ENCODE peak calls at places on chromosomes 5 and 9, in eight cellular contexts. One of them, this sample, is unnamed.

GRCh38 chr9:137488330-137488653 is 29.2 kb upstream of the NSMF start:
- DNase-seq in fibroblast of lung: no peak
- DNase-seq in osteocyte: no peak
- DNase-seq in heart right ventricle: no peak
- DNase-seq in thyroid gland: no peak
- DNase-seq in RWPE1: no peak
- DNase-seq in fibroblast of pulmonary artery: peak; percentile 11
- DNase-seq in lower lobe of right lung: peak; percentile 41
- DNase-seq in this sample: no peak

GRCh38 chr9:97300586-97300985 is 6.9 kb upstream of the CCDC180 start:
- DNase-seq in fibroblast of pulmonary artery: no peak
- DNase-seq in fibroblast of lung: no peak
- DNase-seq in thyroid gland: peak; percentile 93
- DNase-seq in RWPE1: no peak
- DNase-seq in osteocyte: no peak
- DNase-seq in heart right ventricle: no peak
- DNase-seq in lower lobe of right lung: no peak
- DNase-seq in this sample: no peak

GRCh38 chr5:115415143-115415491 is 118.7 kb upstream of the CCDC112 start:
- DNase-seq in heart right ventricle: no peak
- DNase-seq in osteocyte: no peak
- DNase-seq in fibroblast of pulmonary artery: peak; percentile 92
- DNase-seq in lower lobe of right lung: peak; percentile 81
- DNase-seq in RWPE1: peak; percentile 69
- DNase-seq in fibroblast of lung: peak; percentile 87
- DNase-seq in thyroid gland: peak; percentile 85
- DNase-seq in this sample: peak; percentile 84

GRCh38 chr5:36079200-36079761 is 12.6 kb upstream of the UGT3A2 start:
- DNase-seq in fibroblast of lung: peak; percentile 27
- DNase-seq in osteocyte: no peak
- DNase-seq in heart right ventricle: no peak
- DNase-seq in thyroid gland: no peak
- DNase-seq in RWPE1: peak; percentile 77
- DNase-seq in fibroblast of pulmonary artery: peak; percentile 67
- DNase-seq in lower lobe of right lung: no peak
- DNase-seq in this sample: peak; percentile 23

GRCh38 chr5:134053314-134053839 is 48.6 kb upstream of the VDAC1 start:
- DNase-seq in thyroid gland: no peak
- DNase-seq in osteocyte: no peak
- DNase-seq in fibroblast of pulmonary artery: peak; percentile 1
- DNase-seq in RWPE1: no peak
- DNase-seq in lower lobe of right lung: no peak
- DNase-seq in fibroblast of lung: no peak
- DNase-seq in heart right ventricle: no peak
- DNase-seq in this sample: no peak

GRCh38 chr9:71648453-71648852 is 119.9 kb downstream of the CEMIP2 start:
- DNase-seq in RWPE1: no peak
- DNase-seq in fibroblast of lung: no peak
- DNase-seq in fibroblast of pulmonary artery: no peak
- DNase-seq in heart right ventricle: no peak
- DNase-seq in lower lobe of right lung: no peak
- DNase-seq in thyroid gland: no peak
- DNase-seq in osteocyte: no peak
- DNase-seq in this sample: no peak

GRCh38 chr5:139417214-139417613 is 13.3 kb upstream of the SPATA24 start:
- DNase-seq in fibroblast of pulmonary artery: no peak
- DNase-seq in osteocyte: no peak
- DNase-seq in thyroid gland: peak; percentile 83
- DNase-seq in RWPE1: no peak
- DNase-seq in fibroblast of lung: peak; percentile 53
- DNase-seq in lower lobe of right lung: no peak
- DNase-seq in heart right ventricle: no peak
- DNase-seq in this sample: peak; percentile 39

GRCh38 chr5:96709152-96709821 is 47.1 kb downstream of the CAST start:
- DNase-seq in fibroblast of pulmonary artery: peak; percentile 73
- DNase-seq in thyroid gland: no peak
- DNase-seq in RWPE1: peak; percentile 70
- DNase-seq in osteocyte: no peak
- DNase-seq in lower lobe of right lung: no peak
- DNase-seq in heart right ventricle: no peak
- DNase-seq in fibroblast of lung: peak; percentile 88
- DNase-seq in this sample: peak; percentile 85

GRCh38 chr9:89635816-89636215 is 31.0 kb downstream of the GADD45G start:
- DNase-seq in RWPE1: peak; percentile 17
- DNase-seq in lower lobe of right lung: no peak
- DNase-seq in osteocyte: no peak
- DNase-seq in heart right ventricle: no peak
- DNase-seq in fibroblast of lung: peak; percentile 81
- DNase-seq in thyroid gland: no peak
- DNase-seq in fibroblast of pulmonary artery: peak; percentile 8
- DNase-seq in this sample: peak; percentile 74

GRCh38 chr5:78540335-78541057 is 108.1 kb downstream of the LHFPL2 start:
- DNase-seq in fibroblast of pulmonary artery: peak; percentile 70
- DNase-seq in thyroid gland: no peak
- DNase-seq in heart right ventricle: no peak
- DNase-seq in lower lobe of right lung: no peak
- DNase-seq in fibroblast of lung: peak; percentile 52
- DNase-seq in RWPE1: no peak
- DNase-seq in osteocyte: no peak
- DNase-seq in this sample: no peak

GRCh38 chr9:109133533-109133932 is 13.8 kb upstream of the TMEM245 start:
- DNase-seq in osteocyte: no peak
- DNase-seq in fibroblast of pulmonary artery: no peak
- DNase-seq in thyroid gland: no peak
- DNase-seq in RWPE1: no peak
- DNase-seq in heart right ventricle: no peak
- DNase-seq in fibroblast of lung: no peak
- DNase-seq in lower lobe of right lung: no peak
- DNase-seq in this sample: no peak

GRCh38 chr5:105836263-105836662 is 1834.5 kb downstream of the EFNA5 start:
- DNase-seq in heart right ventricle: no peak
- DNase-seq in osteocyte: no peak
- DNase-seq in RWPE1: no peak
- DNase-seq in fibroblast of pulmonary artery: peak; percentile 47
- DNase-seq in lower lobe of right lung: no peak
- DNase-seq in thyroid gland: no peak
- DNase-seq in fibroblast of lung: no peak
- DNase-seq in this sample: no peak

GRCh38 chr5:149839761-149840160 is 104.8 kb downstream of the PDE6A start:
- DNase-seq in thyroid gland: no peak
- DNase-seq in osteocyte: no peak
- DNase-seq in fibroblast of lung: no peak
- DNase-seq in RWPE1: no peak
- DNase-seq in lower lobe of right lung: no peak
- DNase-seq in heart right ventricle: no peak
- DNase-seq in fibroblast of pulmonary artery: peak; percentile 27
- DNase-seq in this sample: no peak

GRCh38 chr9:123248630-123249029 is 19.8 kb downstream of the STRBP start:
- DNase-seq in lower lobe of right lung: no peak
- DNase-seq in osteocyte: no peak
- DNase-seq in fibroblast of pulmonary artery: no peak
- DNase-seq in thyroid gland: no peak
- DNase-seq in fibroblast of lung: no peak
- DNase-seq in RWPE1: no peak
- DNase-seq in heart right ventricle: no peak
- DNase-seq in this sample: no peak

GRCh38 chr9:79572891-79573696 is 1.3 kb downstream of the TLE4 start:
- DNase-seq in fibroblast of pulmonary artery: no peak
- DNase-seq in RWPE1: peak; percentile 52
- DNase-seq in heart right ventricle: peak; percentile 57
- DNase-seq in osteocyte: peak; percentile 89
- DNase-seq in fibroblast of lung: no peak
- DNase-seq in lower lobe of right lung: peak; percentile 78
- DNase-seq in thyroid gland: peak; percentile 40
- DNase-seq in this sample: no peak

GRCh38 chr9:22211588-22212360 is 202.7 kb upstream of the CDKN2B start:
- DNase-seq in osteocyte: no peak
- DNase-seq in thyroid gland: no peak
- DNase-seq in fibroblast of pulmonary artery: peak; percentile 95
- DNase-seq in RWPE1: peak; percentile 86
- DNase-seq in heart right ventricle: no peak
- DNase-seq in fibroblast of lung: peak; percentile 97
- DNase-seq in lower lobe of right lung: no peak
- DNase-seq in this sample: peak; percentile 97

GRCh38 chr5:142059304-142059940 is 46.6 kb upstream of the GNPDA1 start:
- DNase-seq in fibroblast of pulmonary artery: peak; percentile 54
- DNase-seq in thyroid gland: no peak
- DNase-seq in RWPE1: no peak
- DNase-seq in osteocyte: no peak
- DNase-seq in heart right ventricle: no peak
- DNase-seq in lower lobe of right lung: no peak
- DNase-seq in fibroblast of lung: no peak
- DNase-seq in this sample: no peak
- TF ChIP-seq CTCF in fibroblast of pulmonary artery: peak; percentile 25
- TF ChIP-seq CTCF in thyroid gland: no peak
- TF ChIP-seq CTCF in RWPE1: no peak
- TF ChIP-seq CTCF in osteocyte: no peak
- TF ChIP-seq CTCF in heart right ventricle: peak; percentile 37
- TF ChIP-seq CTCF in lower lobe of right lung: no peak
- TF ChIP-seq CTCF in fibroblast of lung: no peak
- TF ChIP-seq CTCF in this sample: no peak

GRCh38 chr9:13281356-13282016 is 2.0 kb upstream of the MPDZ start:
- DNase-seq in RWPE1: no peak
- DNase-seq in thyroid gland: no peak
- DNase-seq in fibroblast of lung: peak; percentile 44
- DNase-seq in fibroblast of pulmonary artery: peak; percentile 81
- DNase-seq in heart right ventricle: no peak
- DNase-seq in lower lobe of right lung: no peak
- DNase-seq in osteocyte: no peak
- DNase-seq in this sample: peak; percentile 26

GRCh38 chr9:13282998-13283397 is 3.5 kb upstream of the MPDZ start:
- DNase-seq in RWPE1: no peak
- DNase-seq in fibroblast of pulmonary artery: peak; percentile 40
- DNase-seq in fibroblast of lung: peak; percentile 61
- DNase-seq in thyroid gland: no peak
- DNase-seq in heart right ventricle: no peak
- DNase-seq in lower lobe of right lung: no peak
- DNase-seq in osteocyte: no peak
- DNase-seq in this sample: peak; percentile 46

GRCh38 chr9:13278368-13279246 is 885 bp downstream of the MPDZ start:
- DNase-seq in lower lobe of right lung: peak; percentile 50
- DNase-seq in fibroblast of lung: peak; percentile 83
- DNase-seq in osteocyte: peak; percentile 84
- DNase-seq in thyroid gland: peak; percentile 47
- DNase-seq in RWPE1: peak; percentile 22
- DNase-seq in fibroblast of pulmonary artery: peak; percentile 89
- DNase-seq in heart right ventricle: peak; percentile 63
- DNase-seq in this sample: peak; percentile 80

GRCh38 chr9:13278023-13278367 is 1.5 kb downstream of the MPDZ start:
- DNase-seq in lower lobe of right lung: no peak
- DNase-seq in RWPE1: no peak
- DNase-seq in thyroid gland: no peak
- DNase-seq in fibroblast of lung: peak; percentile 86
- DNase-seq in fibroblast of pulmonary artery: peak; percentile 80
- DNase-seq in heart right ventricle: no peak
- DNase-seq in osteocyte: no peak
- DNase-seq in this sample: peak; percentile 83

DNA sequence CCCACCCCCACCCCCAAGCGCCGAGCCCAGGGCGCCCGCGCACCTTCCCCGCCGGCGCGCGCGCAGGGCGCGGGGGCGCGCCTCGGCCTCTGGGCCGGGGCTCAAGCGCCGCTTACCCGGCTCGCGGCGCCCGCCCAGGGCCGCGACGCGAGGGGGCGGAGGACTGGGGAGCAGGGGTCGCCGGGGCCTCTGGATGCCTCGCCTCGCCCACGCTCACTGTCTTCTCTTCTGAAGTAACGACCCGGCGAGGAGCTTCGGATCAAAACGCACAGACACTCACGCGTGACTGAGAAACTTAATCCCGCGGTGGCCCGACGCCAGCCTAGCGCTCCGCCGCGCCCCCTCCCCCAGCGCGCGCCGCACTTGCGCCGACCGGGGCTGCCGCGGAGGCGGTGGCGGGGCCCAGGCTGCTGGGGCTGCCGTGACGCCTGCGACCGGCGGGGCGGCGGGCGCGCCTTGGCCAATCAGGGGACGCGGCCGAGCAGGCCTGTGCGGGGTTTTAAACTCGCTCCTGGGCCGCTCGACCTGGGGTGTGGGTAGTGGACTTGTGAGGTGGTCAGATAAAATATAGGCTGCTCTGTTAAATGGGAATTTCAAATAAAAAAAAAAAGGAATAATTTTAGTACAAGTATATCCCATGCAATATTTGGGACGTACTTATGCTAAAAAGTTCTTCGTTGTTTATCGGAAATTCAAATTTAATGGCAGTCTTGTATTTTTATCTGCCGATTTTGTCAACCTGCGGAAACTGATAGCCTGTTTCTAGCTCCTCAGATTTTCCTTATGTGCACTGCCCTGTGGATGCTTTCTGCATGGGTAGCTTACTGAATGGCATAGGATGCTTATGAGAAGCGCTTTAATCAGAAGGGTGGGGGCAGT is at the start of gene MPDZ:
- DNase-seq in RWPE1: peak; percentile 55
- DNase-seq in fibroblast of lung: peak; percentile 73
- DNase-seq in lower lobe of right lung: peak; percentile 62
- DNase-seq in osteocyte: peak; percentile 91
- DNase-seq in thyroid gland: peak; percentile 72
- DNase-seq in fibroblast of pulmonary artery: peak; percentile 78
- DNase-seq in heart right ventricle: peak; percentile 73
- DNase-seq in this sample: peak; percentile 59
- TF ChIP-seq CTCF in RWPE1: no peak
- TF ChIP-seq CTCF in fibroblast of lung: no peak
- TF ChIP-seq CTCF in lower lobe of right lung: no peak
- TF ChIP-seq CTCF in osteocyte: no peak
- TF ChIP-seq CTCF in thyroid gland: peak; percentile 24
- TF ChIP-seq CTCF in fibroblast of pulmonary artery: no peak
- TF ChIP-seq CTCF in heart right ventricle: peak; percentile 19
- TF ChIP-seq CTCF in this sample: no peak

GRCh38 chr5:180915924-180916323 is 17.0 kb downstream of the BTNL8 start:
- DNase-seq in RWPE1: no peak
- DNase-seq in osteocyte: no peak
- DNase-seq in lower lobe of right lung: no peak
- DNase-seq in thyroid gland: no peak
- DNase-seq in fibroblast of lung: no peak
- DNase-seq in fibroblast of pulmonary artery: no peak
- DNase-seq in heart right ventricle: no peak
- DNase-seq in this sample: no peak
- TF ChIP-seq CTCF in RWPE1: no peak
- TF ChIP-seq CTCF in osteocyte: no peak
- TF ChIP-seq CTCF in lower lobe of right lung: no peak
- TF ChIP-seq CTCF in thyroid gland: no peak
- TF ChIP-seq CTCF in fibroblast of lung: no peak
- TF ChIP-seq CTCF in fibroblast of pulmonary artery: no peak
- TF ChIP-seq CTCF in heart right ventricle: no peak
- TF ChIP-seq CTCF in this sample: no peak

DNA sequence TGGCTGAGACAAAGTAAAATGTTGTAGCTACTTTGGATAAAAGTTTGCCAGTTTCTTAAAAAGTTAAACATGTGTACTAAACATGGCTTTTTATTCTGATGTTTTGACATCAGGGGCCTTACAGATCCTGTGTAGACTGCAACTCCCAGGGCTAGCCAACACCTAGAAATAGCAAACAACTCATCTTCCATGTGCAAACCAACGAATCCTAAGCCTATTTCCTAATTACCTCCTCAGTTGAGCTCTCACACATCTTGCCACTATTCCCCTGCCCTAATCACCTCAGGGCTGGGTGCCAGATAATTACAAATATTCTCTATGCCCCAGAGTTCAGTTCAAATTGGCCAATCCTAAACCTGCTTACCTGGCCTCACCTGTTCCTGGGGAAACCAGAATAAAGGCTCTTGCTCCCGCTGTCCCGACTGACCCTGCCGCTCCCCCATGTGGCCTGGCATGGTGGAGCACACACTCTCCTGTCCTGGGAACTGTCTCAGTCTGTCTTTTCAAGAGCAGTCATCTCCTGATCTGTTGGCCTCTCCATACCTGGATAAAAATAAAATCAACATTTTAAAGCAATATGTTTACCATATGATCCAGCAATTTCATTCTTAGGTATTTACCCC is 37.1 kb upstream of the FAM169A start:
- DNase-seq in fibroblast of pulmonary artery: peak; percentile 3
- DNase-seq in osteocyte: no peak
- DNase-seq in fibroblast of lung: no peak
- DNase-seq in lower lobe of right lung: peak; percentile 66
- DNase-seq in thyroid gland: peak; percentile 75
- DNase-seq in RWPE1: peak; percentile 91
- DNase-seq in heart right ventricle: peak; percentile 13
- DNase-seq in this sample: no peak
- TF ChIP-seq CTCF in fibroblast of pulmonary artery: peak; percentile 27
- TF ChIP-seq CTCF in osteocyte: peak; percentile 49
- TF ChIP-seq CTCF in fibroblast of lung: peak; percentile 29
- TF ChIP-seq CTCF in lower lobe of right lung: peak; percentile 45
- TF ChIP-seq CTCF in thyroid gland: peak; percentile 65
- TF ChIP-seq CTCF in RWPE1: peak; percentile 85
- TF ChIP-seq CTCF in heart right ventricle: peak; percentile 47
- TF ChIP-seq CTCF in this sample: no peak

This sample was measured in astrocyte.